ENCODE peak calls at places on chromosome X, in five cellular contexts. Y is GM12878, E is A549, J is uterus, H is esophagus squamous epithelium. F is an unnamed sample.
A peak's percentile ranks its signal among the peaks of the same experiment; 100 is the strongest.

GRCh38 chrX:119055650-119056049 is 17.1 kb upstream of the CT47C1 start:
- DNase-seq in Y (no peak), J (no peak), E (no peak), H (no peak), F (peak; percentile 37)

GRCh38 chrX:83160096-83160495 is 348.0 kb upstream of the POU3F4 start:
- DNase-seq in Y (no peak), E (no peak), H (no peak), J (no peak), F (no peak)

GRCh38 chrX:112849010-112849409 is 8.4 kb upstream of the AMOT start:
- DNase-seq in J (no peak), E (no peak), Y (no peak), H (no peak), F (peak; percentile 16)

GRCh38 chrX:15914486-15914885 is 59.9 kb upstream of the AP1S2 start:
- DNase-seq in Y (no peak), J (no peak), E (no peak), H (no peak), F (no peak)

GRCh38 chrX:22249371-22249770 is 23.3 kb upstream of the CBLL2 start:
- DNase-seq in E (no peak), Y (no peak), H (no peak), J (no peak), F (no peak)

GRCh38 chrX:151384807-151385206 is 12.2 kb upstream of the VMA21 start:
- DNase-seq in E (no peak), Y (no peak), H (no peak), J (no peak), F (peak; percentile 27)

GRCh38 chrX:110748256-110748811 is 47.3 kb downstream of the CHRDL1 start:
- DNase-seq in J (no peak), H (no peak), Y (no peak), E (no peak), F (no peak)

GRCh38 chrX:40158036-40158706 is 60.4 kb upstream of the BCOR start:
- DNase-seq in H (no peak), E (peak; percentile 50), J (peak; percentile 38), Y (no peak), F (no peak)

GRCh38 chrX:29661290-29661689 is 554.1 kb upstream of the MAGEB2 start:
- DNase-seq in E (peak; percentile 9), Y (no peak), H (no peak), J (no peak), F (no peak)

GRCh38 chrX:125651426-125651825 is 331.8 kb downstream of the TEX13C start:
- DNase-seq in E (no peak), J (no peak), Y (no peak), H (no peak), F (no peak)

GRCh38 chrX:82224961-82225360 is 1023.1 kb downstream of the SH3BGRL start:
- DNase-seq in E (no peak), H (no peak), Y (no peak), J (no peak), F (no peak)

GRCh38 chrX:11113731-11114130 is 2.6 kb downstream of the HCCS start:
- DNase-seq in H (no peak), J (no peak), E (no peak), Y (no peak), F (no peak)

GRCh38 chrX:10482262-10482661 is 138.1 kb downstream of the MID1 start:
- DNase-seq in J (no peak), E (no peak), Y (no peak), H (no peak), F (peak; percentile 65)

GRCh38 chrX:155768036-155768769 is 112.9 kb upstream of the VAMP7 start:
- DNase-seq in H (no peak), E (peak; percentile 18), Y (no peak), J (no peak), F (no peak)

GRCh38 chrX:115030635-115031034 is 13.2 kb upstream of the IL13RA2 start:
- DNase-seq in E (no peak), J (no peak), H (no peak), Y (no peak), F (no peak)

GRCh38 chrX:70479970-70480659 is 35.5 kb downstream of the DLG3 start:
- DNase-seq in E (peak; percentile 30), Y (no peak), J (no peak), H (no peak), F (peak; percentile 54)

GRCh38 chrX:138487866-138488265 is 223.7 kb downstream of the FGF13 start:
- DNase-seq in Y (no peak), E (no peak), J (no peak), H (no peak), F (no peak)

GRCh38 chrX:151970027-151970426 is 4.4 kb downstream of the GABRE start:
- DNase-seq in E (no peak), J (no peak), Y (no peak), H (no peak), F (no peak)

GRCh38 chrX:51461053-51462050 is 35.0 kb downstream of the NUDT11 start:
- DNase-seq in Y (no peak), H (no peak), J (no peak), E (peak; percentile 53), F (no peak)

GRCh38 chrX:132023896-132024386 is 839 bp downstream of the STK26 start:
- DNase-seq in J (peak; percentile 15), Y (no peak), E (peak; percentile 12), H (no peak), F (no peak)

GRCh38 chrX:85922821-85923220 is 124.5 kb downstream of the CHM start:
- DNase-seq in E (no peak), J (no peak), Y (no peak), H (no peak), F (no peak)

GRCh38 chrX:129593137-129593536 is 53.1 kb downstream of the OCRL start:
- DNase-seq in J (no peak), E (peak; percentile 30), H (no peak), Y (no peak), F (no peak)

GRCh38 chrX:149185087-149185486 is 320.0 kb downstream of the IDS start:
- DNase-seq in E (no peak), Y (no peak), H (no peak), J (no peak), F (no peak)

GRCh38 chrX:55056820-55057690 is 17.8 kb upstream of the PAGE2B start:
- DNase-seq in E (no peak), H (no peak), J (no peak), Y (no peak), F (no peak)

GRCh38 chrX:115337735-115338134 is 48.2 kb downstream of the LUZP4 start:
- DNase-seq in Y (no peak), H (no peak), J (peak; percentile 61), E (no peak), F (peak; percentile 10)

GRCh38 chrX:85003655-85004244 is at the start of gene APOOL:
- DNase-seq in J (peak; percentile 80), H (peak; percentile 25), Y (peak; percentile 57), E (peak; percentile 93), F (peak; percentile 86)

DNA sequence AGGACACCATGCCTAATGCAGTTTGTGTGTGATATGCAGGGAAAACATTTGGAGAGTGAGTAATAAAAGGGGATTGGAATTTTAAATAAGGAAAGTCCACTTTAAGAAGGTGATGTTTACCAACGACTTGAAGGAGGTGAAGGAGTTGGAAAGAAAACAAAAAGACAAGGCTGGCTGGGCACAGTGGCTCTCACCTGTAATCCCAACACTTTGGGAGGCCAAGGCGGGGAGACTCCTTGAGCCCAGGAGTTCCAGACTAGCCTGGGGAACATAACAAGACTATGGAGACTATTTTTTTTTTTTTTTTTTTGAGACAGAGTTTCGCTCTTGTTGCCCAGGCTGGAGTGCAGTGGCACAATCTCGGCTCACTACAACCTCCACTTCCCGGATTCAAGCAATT is 11.0 kb downstream of the NDUFB11 start:
- DNase-seq in J (no peak), H (no peak), Y (no peak), E (no peak), F (no peak)
- H3K27ac ChIP-seq in J (no peak overlapping the region), H (no peak overlapping the region), Y (no peak overlapping the region), E (no peak overlapping the region), F (no peak overlapping the region)

GRCh38 chrX:1423215-1423614 is 29.5 kb downstream of the ASMTL start:
- DNase-seq in J (no peak), E (no peak), H (no peak), Y (no peak), F (no peak)
- TF ChIP-seq POLR2A in J (no peak), E (no peak), H (no peak), Y (no peak), F (no peak)

DNA sequence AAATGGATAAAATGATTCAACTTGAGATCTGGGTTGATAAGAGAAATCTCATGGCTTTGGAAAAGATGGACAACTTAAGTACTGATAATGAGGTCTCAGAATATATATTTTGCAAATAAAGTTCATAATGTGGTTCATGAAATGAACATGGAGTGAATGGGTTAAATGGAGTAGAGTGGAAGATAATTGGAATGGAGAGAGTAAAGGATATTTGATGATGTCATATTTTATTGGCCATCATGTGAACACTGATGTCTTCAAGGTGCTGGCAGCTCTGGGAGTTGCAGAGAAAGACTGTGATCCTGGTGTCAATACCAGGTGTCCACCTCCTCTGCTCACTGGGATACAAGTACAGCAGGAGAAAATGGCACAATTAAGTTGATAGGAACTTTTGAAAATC is 133.9 kb upstream of the ZXDA start:
- DNase-seq in H (no peak), E (no peak), J (no peak), Y (no peak), F (no peak)
- H3K4me3 ChIP-seq in H (no peak overlapping the region), E (no peak overlapping the region), J (no peak overlapping the region), Y (no peak overlapping the region), F (no peak overlapping the region)

GRCh38 chrX:316351-317325 is 2.0 kb downstream of the GTPBP6 start:
- DNase-seq in E (no peak), Y (no peak), J (peak; percentile 19), H (no peak), F (peak; percentile 15)
- H3K27ac ChIP-seq in E (no peak overlapping the region), Y (no peak overlapping the region), J (no peak overlapping the region), H (no peak overlapping the region), F (no peak overlapping the region)

DNA sequence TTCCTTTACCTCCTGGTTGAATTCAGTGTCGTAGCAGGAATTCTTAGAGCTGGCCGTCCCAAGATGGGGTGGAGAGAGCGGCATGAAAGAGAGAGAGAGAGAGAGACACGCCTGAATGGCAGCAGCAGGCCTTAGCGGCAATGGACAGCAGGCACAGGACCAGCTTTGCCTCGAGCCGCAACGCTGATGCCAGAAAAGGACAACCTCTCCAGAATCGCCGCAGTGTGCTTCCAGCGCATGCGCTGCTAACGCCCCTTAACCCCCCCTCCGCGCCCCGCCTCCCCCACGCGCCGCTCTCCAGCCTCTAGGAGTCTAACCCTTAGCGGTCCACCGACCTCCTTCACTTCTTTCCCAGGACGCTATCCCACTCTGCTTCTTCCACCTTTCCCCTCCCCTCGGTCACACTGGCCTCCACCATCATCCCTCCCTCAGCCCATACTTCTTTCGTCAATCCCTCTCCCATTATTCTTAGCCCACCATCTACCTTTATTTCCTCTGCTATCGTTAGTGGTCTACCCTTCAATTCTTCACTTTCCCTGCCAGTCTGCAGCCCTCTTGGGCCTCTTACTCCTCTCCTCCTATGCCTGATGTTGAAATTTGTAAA is 10.5 kb upstream of the ZCCHC13 start:
- DNase-seq in E (peak; percentile 84), H (no peak), Y (no peak), J (peak; percentile 77), F (peak; percentile 80)
- TF ChIP-seq POLR2A in E (peak; percentile 83), H (peak; percentile 47), Y (peak; percentile 31), J (peak; percentile 41), F (peak; percentile 41)

F was measured in heart left ventricle.